ENCODE peak calls at places on chromosome 6, in five cellular contexts. E, A, J, M and P are unnamed samples.

GRCh38 chr6:105607624-105608392 is 204.9 kb upstream of the PREP start:
- DNase-seq in E (no peak), A (no peak), J (no peak), M (no peak), P (no peak)

GRCh38 chr6:22784611-22785010 is 215.2 kb downstream of the HDGFL1 start:
- DNase-seq in E (no peak), A (no peak), J (no peak), M (no peak), P (no peak)

GRCh38 chr6:52176550-52176949 is 9.6 kb upstream of the IL17A start:
- DNase-seq in E (no peak), A (no peak), J (peak), M (peak), P (no peak)

GRCh38 chr6:11404081-11404480 is 133.5 kb upstream of the TMEM170B start:
- DNase-seq in E (no peak), A (no peak), J (no peak), M (no peak), P (no peak)

GRCh38 chr6:31386977-31387376 is 16.4 kb upstream of the MICA start:
- DNase-seq in E (no peak), A (no peak), J (no peak), M (no peak), P (no peak)

GRCh38 chr6:106529438-106529837 is 99.9 kb downstream of the RTN4IP1 start:
- DNase-seq in E (no peak), A (no peak), J (no peak), M (no peak), P (no peak)

GRCh38 chr6:169950558-169950957 is 199.1 kb downstream of the ERMARD start:
- DNase-seq in E (no peak), A (no peak), J (peak), M (peak), P (no peak)

GRCh38 chr6:106300944-106301343 is 24.6 kb downstream of the ATG5 start:
- DNase-seq in E (no peak), A (no peak), J (peak), M (no peak), P (no peak)

GRCh38 chr6:34834789-34835518 is 43.1 kb downstream of the BLTP3A start:
- DNase-seq in E (no peak), A (no peak), J (no peak), M (no peak), P (no peak)

GRCh38 chr6:41687501-41688175 is 47.8 kb downstream of the TFEB start:
- DNase-seq in E (no peak), A (no peak), J (no peak), M (no peak), P (no peak)

GRCh38 chr6:40779399-40779798 is 192.2 kb upstream of the LRFN2 start:
- DNase-seq in E (peak), A (no peak), J (no peak), M (no peak), P (no peak)

GRCh38 chr6:113328886-113329381 is 528.2 kb upstream of the MARCKS start:
- DNase-seq in E (no peak), A (no peak), J (no peak), M (no peak), P (no peak)

GRCh38 chr6:138035070-138035469 is 72.1 kb downstream of the PERP start:
- DNase-seq in E (no peak), A (no peak), J (peak), M (no peak), P (no peak)

GRCh38 chr6:56507517-56507916 is 135.2 kb downstream of the DST start:
- DNase-seq in E (no peak), A (no peak), J (no peak), M (no peak), P (no peak)

GRCh38 chr6:44431118-44431725 is 43.7 kb downstream of the CDC5L start:
- DNase-seq in E (no peak), A (peak), J (peak), M (no peak), P (no peak)

GRCh38 chr6:112141707-112142106 is 54.3 kb downstream of the FAM229B start:
- DNase-seq in E (no peak), A (no peak), J (no peak), M (no peak), P (no peak)

GRCh38 chr6:151233731-151234130 is 6.0 kb upstream of the AKAP12 start:
- DNase-seq in E (no peak), A (no peak), J (no peak), M (no peak), P (no peak)

GRCh38 chr6:144644776-144645175 is 359.6 kb downstream of the UTRN start:
- DNase-seq in E (no peak), A (no peak), J (no peak), M (no peak), P (no peak)

GRCh38 chr6:116764961-116765841 is at the start of gene FAM162B:
- DNase-seq in E (no peak), A (no peak), J (no peak), M (no peak), P (no peak)

GRCh38 chr6:9539231-9539755 is 875.6 kb downstream of the TFAP2A start:
- DNase-seq in E (peak), A (no peak), J (no peak), M (no peak), P (no peak)

GRCh38 chr6:134035823-134036296 is 16.6 kb downstream of the SLC2A12 start:
- DNase-seq in E (no peak), A (no peak), J (peak), M (peak), P (peak)

GRCh38 chr6:140871911-140872310 is 1260.8 kb upstream of the GJE1 start:
- DNase-seq in E (no peak), A (no peak), J (no peak), M (no peak), P (no peak)

GRCh38 chr6:109079981-109080380 is 14.7 kb downstream of the SESN1 start:
- DNase-seq in E (no peak), A (no peak), J (no peak), M (no peak), P (no peak)

GRCh38 chr6:83867527-83868161 is 8.2 kb downstream of the CYB5R4 start:
- DNase-seq in E (no peak), A (no peak), J (no peak), M (no peak), P (no peak)

GRCh38 chr6:18680842-18681241 is 293.7 kb downstream of the RNF144B start:
- DNase-seq in E (no peak), A (no peak), J (no peak), M (no peak), P (no peak)

GRCh38 chr6:27096834-27097511 is 150.5 kb upstream of the PRSS16 start:
- DNase-seq in E (peak), A (no peak), J (no peak), M (no peak), P (no peak)

GRCh38 chr6:160667854-160668481 is 3.9 kb upstream of the LPA start:
- DNase-seq in E (no peak), A (no peak), J (peak), M (no peak), P (no peak)

GRCh38 chr6:43703512-43704429 is 16.2 kb upstream of the MRPS18A start:
- DNase-seq in E (no peak), A (no peak), J (no peak), M (no peak), P (no peak)

GRCh38 chr6:14831922-14832321 is 413.9 kb upstream of the JARID2 start:
- DNase-seq in E (no peak), A (no peak), J (no peak), M (no peak), P (no peak)

GRCh38 chr6:151647871-151648639 is 154.2 kb downstream of the CCDC170 start:
- DNase-seq in E (no peak), A (no peak), J (no peak), M (no peak), P (no peak)

GRCh38 chr6:158086054-158086705 is 81.9 kb downstream of the SERAC1 start:
- DNase-seq in E (peak), A (no peak), J (no peak), M (no peak), P (no peak)

GRCh38 chr6:111057074-111057752 is 30.1 kb upstream of the SLC16A10 start:
- DNase-seq in E (no peak), A (no peak), J (peak), M (no peak), P (no peak)

GRCh38 chr6:22250486-22250885 is 46.4 kb downstream of the PRL start:
- DNase-seq in E (no peak), A (no peak), J (no peak), M (peak), P (no peak)

GRCh38 chr6:5034328-5034727 is 30.5 kb upstream of the RPP40 start:
- DNase-seq in E (no peak), A (no peak), J (no peak), M (no peak), P (no peak)